ENCODE peak calls at places on chromosomes 11 and 22, in seven cellular contexts. F is fibroblast of lung; B is effector memory CD4-positive, alpha-beta T cell; U is substantia nigra; Q is GM23338; D is left ventricle myocardium inferior; Y is amniotic stem cell. O is an unnamed sample.

GRCh38 chr22:37643225-37643847 is 3.9 kb downstream of the SH3BP1 start:
- DNase-seq in F (peak; percentile 29), B (peak; percentile 67), U (no peak), Q (peak; percentile 88), D (peak; percentile 87), Y (peak; percentile 15), O (peak; percentile 34)

GRCh38 chr11:61514050-61514917 is 5.7 kb downstream of the LRRC10B start:
- DNase-seq in F (no peak), B (no peak), U (no peak), Q (peak; percentile 43), D (no peak), Y (no peak), O (no peak)

GRCh38 chr11:3157381-3158130 is 7.6 kb downstream of the OSBPL5 start:
- DNase-seq in F (peak; percentile 17), B (no peak), U (no peak), Q (no peak), D (peak; percentile 14), Y (no peak), O (no peak)

GRCh38 chr11:81449588-81450155 is 1284.0 kb downstream of the FAM181B start:
- DNase-seq in F (no peak), B (no peak), U (no peak), Q (no peak), D (no peak), Y (no peak), O (no peak)

GRCh38 chr11:8584511-8584910 is 9.5 kb downstream of the STK33 start:
- DNase-seq in F (no peak), B (no peak), U (no peak), Q (peak; percentile 45), D (no peak), Y (no peak), O (no peak)

GRCh38 chr11:17743026-17743807 is 8.6 kb downstream of the KCNC1 start:
- DNase-seq in F (no peak), B (no peak), U (no peak), Q (no peak), D (no peak), Y (no peak), O (no peak)

GRCh38 chr11:30316237-30316636 is 6.7 kb upstream of the ARL14EP start:
- DNase-seq in F (peak; percentile 20), B (no peak), U (no peak), Q (no peak), D (no peak), Y (no peak), O (no peak)

GRCh38 chr11:5857590-5857989 is at the start of gene OR52E8:
- DNase-seq in F (no peak), B (no peak), U (no peak), Q (no peak), D (no peak), Y (no peak), O (no peak)

GRCh38 chr11:68146010-68146540 is 24.9 kb upstream of the CHKA start:
- DNase-seq in F (no peak), B (no peak), U (no peak), Q (no peak), D (peak; percentile 88), Y (no peak), O (no peak)

GRCh38 chr11:62497132-62497915 is 49.3 kb downstream of the AHNAK start:
- DNase-seq in F (peak; percentile 73), B (no peak), U (no peak), Q (peak; percentile 78), D (no peak), Y (no peak), O (peak; percentile 11)

GRCh38 chr11:72634472-72635095 is 39.6 kb downstream of the PDE2A start:
- DNase-seq in F (no peak), B (no peak), U (no peak), Q (no peak), D (peak; percentile 45), Y (no peak), O (no peak)

GRCh38 chr11:116688202-116688540 is 84.6 kb downstream of the BUD13 start:
- DNase-seq in F (no peak), B (no peak), U (no peak), Q (no peak), D (no peak), Y (no peak), O (no peak)

GRCh38 chr11:74310857-74311256 is 583 bp downstream of the P4HA3 start:
- DNase-seq in F (no peak), B (no peak), U (no peak), Q (no peak), D (no peak), Y (no peak), O (no peak)

GRCh38 chr22:39601180-39601535 is 30.6 kb downstream of the CACNA1I start:
- DNase-seq in F (no peak), B (no peak), U (no peak), Q (no peak), D (no peak), Y (no peak), O (no peak)

GRCh38 chr11:84720706-84721402 is 906.3 kb downstream of the DLG2 start:
- DNase-seq in F (peak; percentile 12), B (no peak), U (no peak), Q (peak; percentile 63), D (peak; percentile 22), Y (no peak), O (no peak)

GRCh38 chr22:39142088-39142667 is 10.3 kb downstream of the CBX7 start:
- DNase-seq in F (no peak), B (no peak), U (no peak), Q (no peak), D (no peak), Y (no peak), O (no peak)

GRCh38 chr22:36334838-36335603 is 52.7 kb downstream of the MYH9 start:
- DNase-seq in F (peak; percentile 90), B (peak; percentile 50), U (no peak), Q (no peak), D (no peak), Y (no peak), O (no peak)

GRCh38 chr22:23044570-23044969 is 25.7 kb upstream of the GNAZ start:
- DNase-seq in F (no peak), B (no peak), U (no peak), Q (no peak), D (no peak), Y (no peak), O (no peak)